ENCODE peak calls at places on chromosomes 13 and 19, in eight cellular contexts. One of them, this sample, is unnamed.

GRCh38 chr19:37334179-37335071 is 36.5 kb upstream of the ZNF527 start:
- DNase-seq in suprapubic skin: peak; percentile 95
- DNase-seq in cardiac muscle cell: peak; percentile 94
- DNase-seq in cardiac fibroblast: peak; percentile 92
- DNase-seq in glutamatergic neuron: peak; percentile 90
- DNase-seq in psoas muscle: peak; percentile 90
- DNase-seq in kidney: peak; percentile 96
- DNase-seq in CD8-positive, alpha-beta T cell: peak; percentile 90
- DNase-seq in this sample: peak; percentile 74

GRCh38 chr13:76292726-76293125 is 593.5 kb downstream of the KCTD12 start:
- DNase-seq in CD8-positive, alpha-beta T cell: no peak
- DNase-seq in cardiac muscle cell: peak; percentile 40
- DNase-seq in glutamatergic neuron: no peak
- DNase-seq in cardiac fibroblast: peak; percentile 42
- DNase-seq in kidney: no peak
- DNase-seq in psoas muscle: no peak
- DNase-seq in suprapubic skin: no peak
- DNase-seq in this sample: no peak

GRCh38 chr13:27026396-27026795 is 145.2 kb downstream of the USP12 start:
- DNase-seq in psoas muscle: no peak
- DNase-seq in glutamatergic neuron: no peak
- DNase-seq in CD8-positive, alpha-beta T cell: no peak
- DNase-seq in kidney: no peak
- DNase-seq in suprapubic skin: peak; percentile 28
- DNase-seq in cardiac fibroblast: no peak
- DNase-seq in cardiac muscle cell: no peak
- DNase-seq in this sample: no peak

GRCh38 chr13:102136735-102137296 is 265.0 kb downstream of the FGF14 start:
- DNase-seq in glutamatergic neuron: no peak
- DNase-seq in suprapubic skin: no peak
- DNase-seq in psoas muscle: no peak
- DNase-seq in kidney: no peak
- DNase-seq in cardiac fibroblast: no peak
- DNase-seq in CD8-positive, alpha-beta T cell: no peak
- DNase-seq in cardiac muscle cell: no peak
- DNase-seq in this sample: no peak

GRCh38 chr13:97139704-97140103 is 82.4 kb upstream of the MBNL2 start:
- DNase-seq in psoas muscle: no peak
- DNase-seq in glutamatergic neuron: no peak
- DNase-seq in cardiac fibroblast: no peak
- DNase-seq in suprapubic skin: no peak
- DNase-seq in cardiac muscle cell: no peak
- DNase-seq in CD8-positive, alpha-beta T cell: no peak
- DNase-seq in kidney: no peak
- DNase-seq in this sample: no peak

GRCh38 chr19:2186071-2186846 is 22.5 kb downstream of the DOT1L start:
- DNase-seq in psoas muscle: peak; percentile 92
- DNase-seq in CD8-positive, alpha-beta T cell: no peak
- DNase-seq in kidney: peak; percentile 94
- DNase-seq in cardiac fibroblast: peak; percentile 98
- DNase-seq in suprapubic skin: peak; percentile 90
- DNase-seq in cardiac muscle cell: peak; percentile 98
- DNase-seq in glutamatergic neuron: no peak
- DNase-seq in this sample: no peak

GRCh38 chr19:33194884-33195710 is 967 bp downstream of the LRP3 start:
- DNase-seq in CD8-positive, alpha-beta T cell: no peak
- DNase-seq in kidney: peak; percentile 79
- DNase-seq in suprapubic skin: no peak
- DNase-seq in cardiac fibroblast: peak; percentile 65
- DNase-seq in glutamatergic neuron: peak; percentile 60
- DNase-seq in psoas muscle: peak; percentile 56
- DNase-seq in cardiac muscle cell: peak; percentile 69
- DNase-seq in this sample: no peak

GRCh38 chr19:18069383-18069782 is 17.4 kb downstream of the IL12RB1 start:
- DNase-seq in kidney: no peak
- DNase-seq in CD8-positive, alpha-beta T cell: no peak
- DNase-seq in glutamatergic neuron: no peak
- DNase-seq in suprapubic skin: no peak
- DNase-seq in cardiac fibroblast: no peak
- DNase-seq in psoas muscle: no peak
- DNase-seq in cardiac muscle cell: no peak
- DNase-seq in this sample: no peak

GRCh38 chr13:68063181-68063580 is 833.0 kb upstream of the PCDH9 start:
- DNase-seq in glutamatergic neuron: no peak
- DNase-seq in CD8-positive, alpha-beta T cell: no peak
- DNase-seq in cardiac fibroblast: no peak
- DNase-seq in suprapubic skin: no peak
- DNase-seq in kidney: no peak
- DNase-seq in psoas muscle: no peak
- DNase-seq in cardiac muscle cell: no peak
- DNase-seq in this sample: no peak

GRCh38 chr13:25114220-25114619 is 18.3 kb downstream of the PABPC3 start:
- DNase-seq in glutamatergic neuron: peak; percentile 83
- DNase-seq in psoas muscle: peak; percentile 43
- DNase-seq in CD8-positive, alpha-beta T cell: peak; percentile 55
- DNase-seq in kidney: peak; percentile 66
- DNase-seq in cardiac fibroblast: peak; percentile 79
- DNase-seq in suprapubic skin: no peak
- DNase-seq in cardiac muscle cell: peak; percentile 82
- DNase-seq in this sample: peak; percentile 31

GRCh38 chr13:33825083-33825482 is 7.1 kb downstream of the RFC3 start:
- DNase-seq in cardiac muscle cell: no peak
- DNase-seq in CD8-positive, alpha-beta T cell: no peak
- DNase-seq in suprapubic skin: no peak
- DNase-seq in kidney: no peak
- DNase-seq in glutamatergic neuron: no peak
- DNase-seq in cardiac fibroblast: no peak
- DNase-seq in psoas muscle: no peak
- DNase-seq in this sample: no peak

GRCh38 chr13:100063333-100063732 is 25.6 kb upstream of the PCCA start:
- DNase-seq in glutamatergic neuron: no peak
- DNase-seq in psoas muscle: no peak
- DNase-seq in CD8-positive, alpha-beta T cell: no peak
- DNase-seq in kidney: no peak
- DNase-seq in suprapubic skin: no peak
- DNase-seq in cardiac fibroblast: peak; percentile 62
- DNase-seq in cardiac muscle cell: peak; percentile 80
- DNase-seq in this sample: no peak

GRCh38 chr13:78426183-78426582 is 177.2 kb downstream of the POU4F1 start:
- DNase-seq in cardiac fibroblast: no peak
- DNase-seq in suprapubic skin: no peak
- DNase-seq in glutamatergic neuron: no peak
- DNase-seq in cardiac muscle cell: no peak
- DNase-seq in kidney: no peak
- DNase-seq in psoas muscle: no peak
- DNase-seq in CD8-positive, alpha-beta T cell: no peak
- DNase-seq in this sample: no peak

GRCh38 chr19:49020931-49021895 is 2.9 kb downstream of the CGB3 start:
- DNase-seq in CD8-positive, alpha-beta T cell: no peak
- DNase-seq in cardiac fibroblast: peak; percentile 16
- DNase-seq in suprapubic skin: no peak
- DNase-seq in cardiac muscle cell: no peak
- DNase-seq in glutamatergic neuron: no peak
- DNase-seq in kidney: no peak
- DNase-seq in psoas muscle: no peak
- DNase-seq in this sample: no peak

GRCh38 chr13:111484959-111485358 is 164.5 kb downstream of the TEX29 start:
- DNase-seq in cardiac muscle cell: no peak
- DNase-seq in suprapubic skin: peak; percentile 34
- DNase-seq in kidney: peak; percentile 15
- DNase-seq in glutamatergic neuron: no peak
- DNase-seq in cardiac fibroblast: no peak
- DNase-seq in CD8-positive, alpha-beta T cell: no peak
- DNase-seq in psoas muscle: no peak
- DNase-seq in this sample: no peak

GRCh38 chr19:38696733-38697055 is 47.6 kb downstream of the CAPN12 start:
- DNase-seq in kidney: no peak
- DNase-seq in suprapubic skin: no peak
- DNase-seq in glutamatergic neuron: no peak
- DNase-seq in cardiac fibroblast: no peak
- DNase-seq in psoas muscle: no peak
- DNase-seq in CD8-positive, alpha-beta T cell: no peak
- DNase-seq in cardiac muscle cell: no peak
- DNase-seq in this sample: no peak

GRCh38 chr13:21637296-21637695 is 33.3 kb upstream of the MICU2 start:
- DNase-seq in kidney: peak; percentile 89
- DNase-seq in psoas muscle: no peak
- DNase-seq in CD8-positive, alpha-beta T cell: peak; percentile 33
- DNase-seq in glutamatergic neuron: no peak
- DNase-seq in cardiac muscle cell: peak; percentile 14
- DNase-seq in suprapubic skin: no peak
- DNase-seq in cardiac fibroblast: peak; percentile 13
- DNase-seq in this sample: no peak

GRCh38 chr13:97267418-97268059 is 45.4 kb downstream of the MBNL2 start:
- DNase-seq in cardiac fibroblast: no peak
- DNase-seq in suprapubic skin: no peak
- DNase-seq in glutamatergic neuron: no peak
- DNase-seq in CD8-positive, alpha-beta T cell: no peak
- DNase-seq in kidney: no peak
- DNase-seq in psoas muscle: no peak
- DNase-seq in cardiac muscle cell: no peak
- DNase-seq in this sample: no peak

GRCh38 chr19:49497047-49497789 is 984 bp downstream of the RPS11 start:
- DNase-seq in CD8-positive, alpha-beta T cell: peak; percentile 78
- DNase-seq in glutamatergic neuron: peak; percentile 54
- DNase-seq in suprapubic skin: peak; percentile 84
- DNase-seq in kidney: no peak
- DNase-seq in psoas muscle: peak; percentile 61
- DNase-seq in cardiac fibroblast: peak; percentile 71
- DNase-seq in cardiac muscle cell: peak; percentile 63
- DNase-seq in this sample: peak; percentile 55

GRCh38 chr19:13978721-13979191 is 26.4 kb downstream of the DCAF15 start:
- DNase-seq in suprapubic skin: no peak
- DNase-seq in kidney: no peak
- DNase-seq in cardiac muscle cell: peak; percentile 18
- DNase-seq in glutamatergic neuron: peak; percentile 50
- DNase-seq in cardiac fibroblast: no peak
- DNase-seq in psoas muscle: no peak
- DNase-seq in CD8-positive, alpha-beta T cell: peak; percentile 24
- DNase-seq in this sample: peak; percentile 33

GRCh38 chr13:44884076-44884729 is 105.1 kb downstream of the NUFIP1 start:
- DNase-seq in glutamatergic neuron: no peak
- DNase-seq in psoas muscle: no peak
- DNase-seq in CD8-positive, alpha-beta T cell: no peak
- DNase-seq in suprapubic skin: no peak
- DNase-seq in cardiac muscle cell: peak; percentile 77
- DNase-seq in cardiac fibroblast: peak; percentile 81
- DNase-seq in kidney: no peak
- DNase-seq in this sample: no peak

GRCh38 chr19:29882719-29883105 is 59.3 kb upstream of the URI1 start:
- DNase-seq in suprapubic skin: peak; percentile 63
- DNase-seq in kidney: no peak
- DNase-seq in cardiac muscle cell: no peak
- DNase-seq in cardiac fibroblast: no peak
- DNase-seq in CD8-positive, alpha-beta T cell: no peak
- DNase-seq in psoas muscle: no peak
- DNase-seq in glutamatergic neuron: no peak
- DNase-seq in this sample: no peak

GRCh38 chr13:33606692-33607091 is 211.3 kb upstream of the RFC3 start:
- DNase-seq in kidney: no peak
- DNase-seq in psoas muscle: no peak
- DNase-seq in cardiac muscle cell: peak; percentile 38
- DNase-seq in suprapubic skin: no peak
- DNase-seq in cardiac fibroblast: peak; percentile 37
- DNase-seq in CD8-positive, alpha-beta T cell: no peak
- DNase-seq in glutamatergic neuron: no peak
- DNase-seq in this sample: no peak

GRCh38 chr19:7287716-7288115 is 6.5 kb downstream of the INSR start:
- DNase-seq in suprapubic skin: no peak
- DNase-seq in glutamatergic neuron: no peak
- DNase-seq in cardiac fibroblast: no peak
- DNase-seq in cardiac muscle cell: no peak
- DNase-seq in psoas muscle: no peak
- DNase-seq in CD8-positive, alpha-beta T cell: no peak
- DNase-seq in kidney: no peak
- DNase-seq in this sample: no peak

GRCh38 chr13:73056054-73056962 is 2.5 kb upstream of the KLF5 start:
- DNase-seq in glutamatergic neuron: no peak
- DNase-seq in cardiac muscle cell: peak; percentile 85
- DNase-seq in CD8-positive, alpha-beta T cell: no peak
- DNase-seq in suprapubic skin: no peak
- DNase-seq in kidney: no peak
- DNase-seq in cardiac fibroblast: peak; percentile 88
- DNase-seq in psoas muscle: no peak
- DNase-seq in this sample: no peak

GRCh38 chr19:13935765-13936486 is 2.3 kb downstream of the PODNL1 start:
- DNase-seq in psoas muscle: no peak
- DNase-seq in suprapubic skin: no peak
- DNase-seq in kidney: peak; percentile 66
- DNase-seq in CD8-positive, alpha-beta T cell: no peak
- DNase-seq in glutamatergic neuron: peak; percentile 83
- DNase-seq in cardiac fibroblast: peak; percentile 34
- DNase-seq in cardiac muscle cell: peak; percentile 40
- DNase-seq in this sample: no peak

GRCh38 chr19:4967738-4968461 is 1.0 kb upstream of the KDM4B start:
- DNase-seq in suprapubic skin: no peak
- DNase-seq in kidney: no peak
- DNase-seq in CD8-positive, alpha-beta T cell: no peak
- DNase-seq in glutamatergic neuron: no peak
- DNase-seq in psoas muscle: no peak
- DNase-seq in cardiac muscle cell: peak; percentile 64
- DNase-seq in cardiac fibroblast: peak; percentile 40
- DNase-seq in this sample: no peak

GRCh38 chr13:62847520-62847919 is 1431.9 kb upstream of the PCDH20 start:
- DNase-seq in cardiac fibroblast: no peak
- DNase-seq in glutamatergic neuron: no peak
- DNase-seq in suprapubic skin: no peak
- DNase-seq in psoas muscle: no peak
- DNase-seq in kidney: no peak
- DNase-seq in cardiac muscle cell: no peak
- DNase-seq in CD8-positive, alpha-beta T cell: no peak
- DNase-seq in this sample: no peak
- TF ChIP-seq CTCF in cardiac fibroblast: no peak
- TF ChIP-seq CTCF in glutamatergic neuron: no peak
- TF ChIP-seq CTCF in suprapubic skin: no peak
- TF ChIP-seq CTCF in psoas muscle: no peak
- TF ChIP-seq CTCF in kidney: no peak
- TF ChIP-seq CTCF in cardiac muscle cell: no peak
- TF ChIP-seq CTCF in CD8-positive, alpha-beta T cell: no peak
- TF ChIP-seq CTCF in this sample: no peak

GRCh38 chr19:15631817-15632216 is 8.9 kb upstream of the CYP4F3 start:
- DNase-seq in suprapubic skin: no peak
- DNase-seq in cardiac muscle cell: peak; percentile 11
- DNase-seq in CD8-positive, alpha-beta T cell: peak; percentile 16
- DNase-seq in glutamatergic neuron: peak; percentile 30
- DNase-seq in kidney: no peak
- DNase-seq in cardiac fibroblast: peak; percentile 2
- DNase-seq in psoas muscle: no peak
- DNase-seq in this sample: no peak
- TF ChIP-seq CTCF in suprapubic skin: peak; percentile 28
- TF ChIP-seq CTCF in cardiac muscle cell: peak; percentile 42
- TF ChIP-seq CTCF in CD8-positive, alpha-beta T cell: peak; percentile 39
- TF ChIP-seq CTCF in glutamatergic neuron: no peak
- TF ChIP-seq CTCF in kidney: peak; percentile 47
- TF ChIP-seq CTCF in cardiac fibroblast: peak; percentile 42
- TF ChIP-seq CTCF in psoas muscle: no peak
- TF ChIP-seq CTCF in this sample: no peak

GRCh38 chr13:29595380-29596063 is at the start of gene SLC7A1:
- DNase-seq in glutamatergic neuron: peak; percentile 85
- DNase-seq in psoas muscle: peak; percentile 80
- DNase-seq in kidney: peak; percentile 90
- DNase-seq in cardiac muscle cell: peak; percentile 84
- DNase-seq in cardiac fibroblast: peak; percentile 77
- DNase-seq in CD8-positive, alpha-beta T cell: peak; percentile 74
- DNase-seq in suprapubic skin: peak; percentile 85
- DNase-seq in this sample: peak; percentile 82
- TF ChIP-seq CTCF in glutamatergic neuron: no peak
- TF ChIP-seq CTCF in psoas muscle: no peak
- TF ChIP-seq CTCF in kidney: no peak
- TF ChIP-seq CTCF in cardiac muscle cell: no peak
- TF ChIP-seq CTCF in cardiac fibroblast: no peak
- TF ChIP-seq CTCF in CD8-positive, alpha-beta T cell: no peak
- TF ChIP-seq CTCF in suprapubic skin: no peak
- TF ChIP-seq CTCF in this sample: no peak

GRCh38 chr19:52453324-52454094 is at the start of gene ZNF578:
- DNase-seq in glutamatergic neuron: peak; percentile 83
- DNase-seq in kidney: peak; percentile 93
- DNase-seq in CD8-positive, alpha-beta T cell: peak; percentile 65
- DNase-seq in cardiac fibroblast: peak; percentile 89
- DNase-seq in psoas muscle: peak; percentile 80
- DNase-seq in cardiac muscle cell: peak; percentile 92
- DNase-seq in suprapubic skin: peak; percentile 85
- DNase-seq in this sample: peak; percentile 28
- TF ChIP-seq CTCF in glutamatergic neuron: no peak
- TF ChIP-seq CTCF in kidney: no peak
- TF ChIP-seq CTCF in CD8-positive, alpha-beta T cell: no peak
- TF ChIP-seq CTCF in cardiac fibroblast: no peak
- TF ChIP-seq CTCF in psoas muscle: no peak
- TF ChIP-seq CTCF in cardiac muscle cell: no peak
- TF ChIP-seq CTCF in suprapubic skin: no peak
- TF ChIP-seq CTCF in this sample: no peak

This sample was measured in activated B cell treated with CpG ODN at 0.5 μM for 24 hours.